ENCODE peak calls at places on chromosomes 3 and 15, in five cellular contexts. A is breast epithelium, N is foreskin keratinocyte, F is AG04450, Q is tibial artery. J is an unnamed sample.

GRCh38 chr15:81809543-81809942 is 236.3 kb downstream of the MEX3B start:
- DNase-seq in A (no peak), N (no peak), F (no peak), Q (no peak), J (no peak)

GRCh38 chr3:127384717-127385539 is 97.1 kb upstream of the PRR20G start:
- DNase-seq in A (no peak), N (no peak), F (no peak), Q (no peak), J (no peak)

GRCh38 chr3:54433846-54434245 is 311.5 kb downstream of the CACNA2D3 start:
- DNase-seq in A (no peak), N (no peak), F (no peak), Q (no peak), J (no peak)

GRCh38 chr3:32123620-32124019 is 17.2 kb downstream of the GPD1L start:
- DNase-seq in A (no peak), N (no peak), F (no peak), Q (no peak), J (no peak)

GRCh38 chr3:80696280-80696679 is 928.5 kb upstream of the ROBO1 start:
- DNase-seq in A (no peak), N (peak; percentile 89), F (no peak), Q (no peak), J (no peak)

GRCh38 chr3:183560607-183561006 is 5.1 kb upstream of the KLHL6 start:
- DNase-seq in A (no peak), N (peak; percentile 33), F (no peak), Q (no peak), J (no peak)

GRCh38 chr3:124035463-124036121 is 43.7 kb upstream of the ROPN1 start:
- DNase-seq in A (no peak), N (no peak), F (no peak), Q (no peak), J (no peak)

GRCh38 chr3:154023148-154023547 is 98.0 kb upstream of the ARHGEF26 start:
- DNase-seq in A (no peak), N (peak; percentile 25), F (no peak), Q (no peak), J (no peak)

GRCh38 chr15:54620916-54621315 is 575.8 kb downstream of the RSL24D1 start:
- DNase-seq in A (no peak), N (no peak), F (no peak), Q (no peak), J (no peak)

GRCh38 chr15:42348083-42348482 is 11.2 kb upstream of the CAPN3 start:
- DNase-seq in A (no peak), N (peak; percentile 93), F (no peak), Q (no peak), J (no peak)

GRCh38 chr3:162390891-162391290 is 894.3 kb downstream of the OTOL1 start:
- DNase-seq in A (no peak), N (peak; percentile 53), F (peak; percentile 16), Q (no peak), J (no peak)

GRCh38 chr3:11074007-11074406 is 80.3 kb upstream of the HRH1 start:
- DNase-seq in A (no peak), N (no peak), F (no peak), Q (no peak), J (no peak)

GRCh38 chr3:53613111-53613510 is 118.7 kb downstream of the CACNA1D start:
- DNase-seq in A (no peak), N (no peak), F (no peak), Q (no peak), J (no peak)

GRCh38 chr3:85627899-85628298 is 669.1 kb downstream of the CADM2 start:
- DNase-seq in A (no peak), N (no peak), F (no peak), Q (no peak), J (no peak)

GRCh38 chr3:104598848-104599501 is 767.7 kb upstream of the ALCAM start:
- DNase-seq in A (no peak), N (peak; percentile 65), F (no peak), Q (no peak), J (no peak)

GRCh38 chr3:108006077-108006675 is 84.7 kb downstream of the CD47 start:
- DNase-seq in A (peak; percentile 71), N (peak; percentile 98), F (no peak), Q (no peak), J (no peak)

GRCh38 chr3:71466483-71466882 is 117.0 kb downstream of the FOXP1 start:
- DNase-seq in A (no peak), N (no peak), F (no peak), Q (no peak), J (no peak)

GRCh38 chr3:47482411-47482810 is 6.7 kb upstream of the SCAP start:
- DNase-seq in A (no peak), N (no peak), F (no peak), Q (no peak), J (no peak)

GRCh38 chr3:185460719-185461350 is 38.0 kb downstream of the TMEM41A start:
- DNase-seq in A (no peak), N (peak; percentile 20), F (no peak), Q (no peak), J (no peak)

GRCh38 chr3:141380987-141381386 is 12.7 kb downstream of the ZBTB38 start:
- DNase-seq in A (no peak), N (no peak), F (no peak), Q (no peak), J (no peak)

GRCh38 chr15:65310431-65311137 is 6.1 kb downstream of the RNU5B-1 start:
- DNase-seq in A (no peak), N (no peak), F (no peak), Q (no peak), J (no peak)

GRCh38 chr3:174891524-174892203 is 32.5 kb downstream of the NAALADL2 start:
- DNase-seq in A (no peak), N (no peak), F (no peak), Q (no peak), J (no peak)

GRCh38 chr3:20054549-20054987 is 14.3 kb downstream of the KAT2B start:
- DNase-seq in A (peak; percentile 80), N (peak; percentile 99), F (no peak), Q (peak; percentile 34), J (peak; percentile 94)

GRCh38 chr3:194984624-194985023 is 286.3 kb downstream of the XXYLT1 start:
- DNase-seq in A (peak; percentile 17), N (no peak), F (no peak), Q (no peak), J (no peak)

GRCh38 chr3:100482181-100482580 is 10.2 kb upstream of the TMEM45A start:
- DNase-seq in A (no peak), N (no peak), F (no peak), Q (no peak), J (no peak)

GRCh38 chr15:63244399-63244798 is 33.0 kb upstream of the APH1B start:
- DNase-seq in A (no peak), N (peak; percentile 75), F (no peak), Q (no peak), J (no peak)

GRCh38 chr3:186425788-186426730 is 64.0 kb upstream of the DGKG start:
- DNase-seq in A (peak; percentile 27), N (peak; percentile 39), F (peak; percentile 47), Q (no peak), J (no peak)

GRCh38 chr3:45807645-45808540 is 11.6 kb upstream of the SLC6A20 start:
- DNase-seq in A (no peak), N (no peak), F (no peak), Q (no peak), J (no peak)

GRCh38 chr15:51912528-51912927 is 59.0 kb downstream of the LEO1 start:
- DNase-seq in A (no peak), N (no peak), F (no peak), Q (no peak), J (no peak)

DNA sequence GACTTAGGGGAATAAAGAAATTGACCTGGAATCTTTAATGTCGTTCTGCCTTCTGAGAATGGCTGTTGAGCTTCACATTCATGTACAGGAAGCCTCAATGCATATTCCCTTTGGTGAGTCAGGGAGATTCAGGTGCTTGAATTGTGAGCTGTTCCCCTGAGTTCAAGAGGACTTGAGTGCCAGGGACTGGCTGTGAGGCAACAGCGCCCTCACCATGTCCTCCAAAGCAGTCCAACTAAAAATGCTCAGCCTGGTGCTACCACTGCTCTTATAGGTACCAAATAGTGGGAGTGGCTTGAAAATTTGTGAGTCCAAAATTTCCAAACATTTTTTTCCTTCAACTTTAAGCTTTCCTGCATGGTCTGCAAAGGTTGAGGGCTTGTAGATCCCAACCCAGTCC is 54.1 kb downstream of the LEO1 start:
- DNase-seq in A (no peak), N (peak; percentile 38), F (no peak), Q (no peak), J (no peak)
- TF ChIP-seq CTCF in A (no peak), N (peak; percentile 65), F (peak; percentile 34), Q (no peak), J (no peak)

DNA sequence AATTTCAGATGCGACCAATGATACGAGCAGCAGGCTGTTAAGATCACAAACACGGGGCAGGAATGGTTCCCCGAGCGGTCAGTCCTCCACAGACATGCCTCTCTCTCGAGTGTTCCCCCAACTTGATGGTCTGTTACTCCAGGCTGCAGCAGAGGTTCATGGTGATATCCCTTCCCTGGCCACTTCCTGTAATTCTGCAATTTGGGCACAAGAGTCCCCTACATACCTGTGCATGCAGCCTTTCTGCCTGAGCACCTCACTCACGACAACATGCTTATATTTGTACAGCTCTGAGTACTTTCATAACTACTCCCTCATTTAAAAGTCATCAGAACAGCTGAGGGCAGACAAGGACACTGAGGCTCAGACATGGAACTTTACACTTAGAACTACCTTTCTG is 408.1 kb upstream of the NR2F2 start:
- DNase-seq in A (no peak), N (peak; percentile 4), F (no peak), Q (no peak), J (no peak)
- TF ChIP-seq CTCF in A (no peak), N (peak; percentile 33), F (no peak), Q (no peak), J (no peak)

DNA sequence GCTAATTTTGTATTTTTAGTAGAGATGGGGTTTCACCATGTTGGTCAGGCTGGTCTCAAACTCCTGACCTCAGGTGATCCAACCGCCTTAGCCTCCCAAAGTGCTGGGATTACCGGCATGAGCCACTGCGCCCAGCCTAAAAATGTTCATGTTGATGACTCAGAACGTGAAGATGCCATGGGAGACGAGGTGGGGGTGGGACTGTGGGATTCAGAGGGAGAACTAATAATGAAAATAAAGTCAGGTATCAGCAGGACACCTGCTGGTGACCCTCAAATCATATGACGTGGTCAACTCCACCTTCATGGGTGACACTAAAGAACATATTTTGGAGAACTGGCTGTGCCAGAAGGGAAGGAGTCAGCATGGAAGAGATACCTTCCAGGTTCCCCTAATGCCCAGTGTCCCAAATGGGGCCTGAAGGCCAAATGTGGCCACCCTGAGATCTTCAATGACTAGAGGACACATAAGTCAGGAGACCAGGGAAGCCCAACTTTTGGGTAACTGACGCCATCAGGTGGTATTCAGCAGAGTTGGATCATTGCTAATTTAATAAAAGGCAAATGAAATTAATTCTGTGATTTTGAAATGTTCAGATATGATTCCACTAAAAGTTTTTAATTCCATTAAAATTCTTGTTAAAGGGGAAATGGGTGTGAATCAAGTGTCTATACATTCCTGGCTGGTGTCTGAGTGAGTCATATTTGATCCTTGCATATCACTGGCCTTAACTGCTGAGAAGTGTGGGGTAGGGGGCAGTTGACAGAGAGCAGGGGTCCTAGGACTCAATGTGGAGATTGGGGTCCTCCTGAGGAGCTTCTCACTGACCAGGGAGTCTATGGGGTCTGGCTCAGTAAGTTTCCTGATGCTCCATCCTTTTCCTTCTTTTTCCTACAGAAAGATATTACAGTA is 88.6 kb upstream of the GSK3B start:
- DNase-seq in A (no peak), N (peak; percentile 70), F (no peak), Q (no peak), J (no peak)
- TF ChIP-seq CTCF in A (peak; percentile 24), N (peak; percentile 68), F (peak; percentile 49), Q (peak; percentile 16), J (peak; percentile 16)

DNA sequence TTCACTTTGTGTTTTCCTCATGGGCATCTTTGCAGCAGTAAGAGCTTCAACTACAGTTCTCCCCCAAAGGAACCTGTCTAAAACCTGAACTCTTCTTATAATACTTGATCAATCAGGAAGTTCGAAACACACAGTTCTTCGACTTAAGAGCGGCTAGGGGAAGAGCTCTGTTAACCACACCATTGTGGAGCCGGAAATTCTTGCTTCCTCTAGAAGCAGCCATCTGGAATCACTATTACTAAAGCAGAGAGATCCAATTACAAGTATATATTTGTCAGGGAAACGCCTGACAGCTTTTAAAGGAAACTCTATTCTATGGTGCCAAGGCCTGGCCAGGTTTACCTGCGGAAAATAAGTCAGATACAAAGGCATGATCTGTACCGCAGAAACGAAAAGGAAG is 337.4 kb upstream of the CBLB start:
- DNase-seq in A (no peak), N (no peak), F (no peak), Q (no peak), J (no peak)
- TF ChIP-seq CTCF in A (no peak), N (no peak), F (no peak), Q (no peak), J (no peak)

J was measured in CD14-positive monocyte.